ENCODE peak calls at places on chromosome 11, in six cellular contexts. I, L, T, A, H and F are unnamed samples.

GRCh38 chr11:85752201-85752889 is 58.6 kb downstream of the SYTL2 start:
- DNase-seq in I (no peak), L (no peak), T (no peak), A (peak), H (no peak), F (no peak)

GRCh38 chr11:44968510-44968909 is 17.8 kb upstream of the TP53I11 start:
- DNase-seq in I (no peak), L (no peak), T (no peak), A (no peak), H (no peak), F (no peak)

GRCh38 chr11:1760351-1761109 is 3.2 kb downstream of the CTSD start:
- DNase-seq in I (no peak), L (peak), T (no peak), A (no peak), H (no peak), F (peak)

GRCh38 chr11:3143136-3143880 is 21.8 kb downstream of the OSBPL5 start:
- DNase-seq in I (no peak), L (no peak), T (no peak), A (no peak), H (no peak), F (no peak)

GRCh38 chr11:17846852-17847453 is 112.4 kb downstream of the KCNC1 start:
- DNase-seq in I (no peak), L (no peak), T (no peak), A (no peak), H (no peak), F (no peak)

GRCh38 chr11:93396356-93396755 is 65.8 kb downstream of the DEUP1 start:
- DNase-seq in I (no peak), L (no peak), T (no peak), A (no peak), H (no peak), F (no peak)

GRCh38 chr11:90222152-90222458 is 744 bp downstream of the CHORDC1 start:
- DNase-seq in I (peak), L (no peak), T (no peak), A (no peak), H (no peak), F (no peak)

GRCh38 chr11:1310772-1311468 is 1.5 kb upstream of the TOLLIP start:
- DNase-seq in I (no peak), L (peak), T (peak), A (peak), H (no peak), F (no peak)

GRCh38 chr11:65133724-65134123 is 595 bp downstream of the SYVN1 start:
- DNase-seq in I (no peak), L (peak), T (no peak), A (no peak), H (no peak), F (peak)

GRCh38 chr11:72308226-72309073 is 64.5 kb upstream of the PHOX2A start:
- DNase-seq in I (peak), L (no peak), T (no peak), A (no peak), H (peak), F (no peak)

GRCh38 chr11:128936546-128937275 is 6.0 kb downstream of the TP53AIP1 start:
- DNase-seq in I (no peak), L (no peak), T (no peak), A (no peak), H (peak), F (no peak)

GRCh38 chr11:122642971-122643370 is 12.6 kb upstream of the UBASH3B start:
- DNase-seq in I (no peak), L (no peak), T (no peak), A (no peak), H (no peak), F (no peak)